ENCODE peak calls at places on chromosomes 3 and 15, in ten cellular contexts. I, P, K, Y, L, C, U, M, N and O are unnamed samples. For H3K36me3, the result is how much of the 10 kb centered on the place peaks cover.

GRCh38 chr15:90306560-90306959 is 41.1 kb downstream of the NGRN start:
- DNase-seq in L (no peak), U (no peak), M (no peak), Y (no peak), C (no peak), P (no peak), I (no peak), N (no peak), K (no peak), O (no peak)

GRCh38 chr15:27328616-27329015 is 357.6 kb downstream of the GABRG3 start:
- DNase-seq in K (no peak), C (no peak), L (no peak), Y (no peak), P (no peak), I (no peak), U (no peak), M (no peak), N (no peak), O (no peak)

GRCh38 chr3:94303897-94304296 is 241.0 kb downstream of the NSUN3 start:
- DNase-seq in I (no peak), M (no peak), N (no peak), L (no peak), K (peak), C (peak), Y (no peak), P (no peak), U (no peak), O (no peak)

GRCh38 chr3:49454898-49455681 is 15.0 kb upstream of the DAG1 start:
- DNase-seq in L (no peak), U (no peak), P (no peak), N (no peak), Y (peak), I (no peak), M (no peak), K (no peak), C (no peak), O (no peak)

GRCh38 chr3:150177673-150178378 is 207.1 kb upstream of the PFN2 start:
- DNase-seq in C (peak), P (no peak), N (no peak), M (no peak), L (no peak), I (no peak), U (no peak), K (peak), Y (no peak), O (no peak)

GRCh38 chr3:63745757-63746156 is 73.3 kb upstream of the C3orf49 start:
- DNase-seq in L (no peak), I (no peak), M (no peak), P (no peak), N (no peak), K (no peak), Y (no peak), U (no peak), C (no peak), O (no peak)

GRCh38 chr3:146162561-146162960 is 1.6 kb upstream of the PLOD2 start:
- DNase-seq in L (no peak), K (no peak), M (no peak), Y (no peak), I (no peak), U (no peak), C (no peak), P (no peak), N (no peak), O (no peak)

GRCh38 chr3:53140575-53141467 is 10.6 kb upstream of the RFT1 start:
- DNase-seq in U (no peak), K (peak), Y (peak), M (no peak), L (no peak), I (no peak), N (no peak), C (peak), P (no peak), O (no peak)

GRCh38 chr15:70423267-70423666 is 325.6 kb upstream of the TLE3 start:
- DNase-seq in N (no peak), Y (no peak), U (no peak), C (no peak), I (no peak), L (no peak), P (no peak), M (no peak), K (no peak), O (no peak)

GRCh38 chr15:44788748-44789147 is 52.4 kb downstream of the TRIM69 start:
- DNase-seq in K (no peak), Y (no peak), P (no peak), N (no peak), M (no peak), C (peak), I (no peak), U (peak), L (no peak), O (no peak)

GRCh38 chr15:31526916-31527690 is 200.5 kb downstream of the KLF13 start:
- DNase-seq in N (no peak), I (no peak), U (no peak), Y (peak), C (no peak), M (no peak), L (no peak), P (no peak), K (no peak), O (peak)

GRCh38 chr15:42914728-42915497 is 5.7 kb downstream of the TTBK2 start:
- DNase-seq in Y (no peak), M (no peak), U (no peak), N (no peak), I (no peak), K (no peak), C (no peak), L (no peak), P (no peak), O (no peak)

GRCh38 chr3:40333416-40333815 is 23.9 kb downstream of the EIF1B start:
- DNase-seq in K (no peak), C (no peak), P (no peak), U (no peak), Y (no peak), L (no peak), I (no peak), M (no peak), N (no peak), O (no peak)

GRCh38 chr3:196711838-196712513 is at the start of the genes CEP19 and PIGX:
- DNase-seq in K (peak), Y (peak), C (peak), I (peak), P (peak), N (peak), M (peak), L (peak), U (peak), O (peak)

GRCh38 chr15:92197761-92198160 is 195.9 kb upstream of the ST8SIA2 start:
- DNase-seq in K (no peak), N (no peak), U (no peak), M (no peak), C (no peak), P (no peak), I (no peak), Y (no peak), L (no peak), O (no peak)

GRCh38 chr3:177041021-177041729 is 156.1 kb downstream of the TBL1XR1 start:
- DNase-seq in P (no peak), Y (no peak), K (peak), N (no peak), I (no peak), C (peak), U (no peak), M (no peak), L (peak), O (no peak)

GRCh38 chr3:177037241-177037640 is 160.0 kb downstream of the TBL1XR1 start:
- DNase-seq in M (no peak), L (no peak), U (no peak), P (no peak), I (no peak), C (peak), Y (no peak), N (no peak), K (peak), O (no peak)

GRCh38 chr3:177039875-177040274 is 157.4 kb downstream of the TBL1XR1 start:
- DNase-seq in I (no peak), C (no peak), N (no peak), K (no peak), P (no peak), U (no peak), Y (no peak), L (no peak), M (no peak), O (no peak)

GRCh38 chr3:177034850-177035475 is 162.3 kb downstream of the TBL1XR1 start:
- DNase-seq in C (no peak), P (no peak), L (no peak), I (no peak), K (no peak), Y (no peak), N (no peak), U (no peak), M (no peak), O (no peak)

GRCh38 chr3:177035678-177036077 is 161.6 kb downstream of the TBL1XR1 start:
- DNase-seq in P (no peak), M (no peak), I (no peak), K (no peak), C (no peak), Y (no peak), N (no peak), L (no peak), U (no peak), O (no peak)
- H3K36me3 ChIP-seq in P (half or more), M (under half), I (under half), K (half or more), C (under half), Y (under half), N (half or more), L (under half), U (under half), O (half or more)

DNA sequence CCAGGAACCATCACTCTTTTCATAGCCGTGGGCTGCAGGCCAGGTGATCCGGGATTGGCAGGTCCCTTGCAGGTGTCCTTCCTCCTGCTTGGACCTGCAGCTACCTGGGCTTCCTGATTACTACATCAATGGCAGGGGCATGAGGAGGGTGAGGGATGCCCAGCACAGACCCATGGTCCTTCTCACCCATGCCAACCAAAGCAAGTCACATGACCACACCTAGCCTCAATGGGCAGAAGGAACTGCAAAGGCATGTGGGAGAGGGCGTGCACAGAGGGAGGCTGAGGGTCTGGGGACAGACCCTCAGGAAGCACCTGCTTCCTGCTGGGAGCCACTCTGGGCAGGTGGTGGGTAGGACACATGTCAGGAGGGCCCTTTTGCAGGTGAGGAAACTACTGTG is 105.2 kb downstream of the NUP210 start:
- DNase-seq in N (no peak), U (no peak), L (no peak), C (no peak), P (no peak), I (no peak), M (no peak), Y (no peak), K (no peak), O (no peak)
- H3K36me3 ChIP-seq in N (half or more), U (under half), L (under half), C (under half), P (half or more), I (under half), M (under half), Y (under half), K (under half), O (under half)

GRCh38 chr3:57655727-57656126 is 37.1 kb downstream of the DENND6A start:
- DNase-seq in K (no peak), C (no peak), N (no peak), I (no peak), L (no peak), Y (no peak), P (no peak), U (no peak), M (no peak), O (no peak)
- H3K36me3 ChIP-seq in K (under half), C (under half), N (under half), I (under half), L (half or more), Y (under half), P (half or more), U (under half), M (under half), O (under half)

DNA sequence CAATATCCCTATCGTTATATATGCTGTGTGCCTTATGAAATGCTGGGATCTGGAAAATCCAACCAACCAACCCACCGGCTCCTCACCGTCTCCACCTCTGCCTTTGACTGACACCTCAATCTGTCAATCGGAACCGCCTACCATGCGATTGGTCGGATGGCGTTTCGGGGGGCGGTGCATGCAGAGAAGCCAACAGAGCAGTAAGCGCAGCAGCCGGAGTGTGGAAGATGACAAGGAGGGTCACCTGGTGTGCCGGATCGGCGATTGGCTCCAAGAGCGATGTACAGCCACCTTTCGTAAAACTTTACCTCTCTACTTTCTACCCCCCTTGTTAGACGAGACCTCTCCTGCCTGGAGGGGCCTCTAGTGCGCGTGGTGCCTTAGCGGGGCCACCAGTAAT is 6.3 kb downstream of the CLK3 start:
- DNase-seq in C (no peak), P (no peak), L (no peak), Y (peak), U (no peak), K (no peak), N (no peak), I (no peak), M (no peak), O (no peak)
- H3K36me3 ChIP-seq in C (half or more), P (half or more), L (half or more), Y (half or more), U (half or more), K (half or more), N (half or more), I (half or more), M (half or more), O (half or more)

GRCh38 chr15:20345401-20345958 is 196.1 kb downstream of the GOLGA6L6 start:
- DNase-seq in K (no peak), C (no peak), Y (peak), L (peak), N (peak), U (no peak), I (no peak), P (no peak), M (no peak), O (no peak)

GRCh38 chr15:20344601-20345400 is 196.8 kb downstream of the GOLGA6L6 start:
- DNase-seq in I (no peak), C (no peak), Y (peak), U (no peak), P (no peak), M (no peak), K (no peak), N (no peak), L (no peak), O (no peak)

GRCh38 chr15:20340331-20340811 is 201.2 kb downstream of the GOLGA6L6 start:
- DNase-seq in I (peak), L (peak), Y (peak), N (peak), M (no peak), K (peak), P (no peak), C (no peak), U (no peak), O (no peak)

GRCh38 chr15:20340931-20341661 is 200.5 kb downstream of the GOLGA6L6 start:
- DNase-seq in I (peak), M (no peak), U (no peak), P (no peak), N (peak), Y (peak), K (peak), L (peak), C (peak), O (no peak)

GRCh38 chr15:20341901-20342605 is 199.5 kb downstream of the GOLGA6L6 start:
- DNase-seq in Y (peak), C (peak), U (no peak), P (no peak), N (peak), M (no peak), K (no peak), L (peak), I (peak), O (no peak)
- H3K36me3 ChIP-seq in Y (under half), C (under half), U (under half), P (under half), N (under half), M (under half), K (under half), L (under half), I (under half), O (under half)

GRCh38 chr3:194450341-194450740 is 36.5 kb downstream of the ATP13A3 start:
- DNase-seq in C (no peak), U (no peak), N (no peak), Y (no peak), K (no peak), M (no peak), P (no peak), I (no peak), L (no peak), O (no peak)
- H3K36me3 ChIP-seq in C (half or more), U (under half), N (under half), Y (under half), K (half or more), M (under half), P (half or more), I (half or more), L (half or more), O (half or more)

DNA sequence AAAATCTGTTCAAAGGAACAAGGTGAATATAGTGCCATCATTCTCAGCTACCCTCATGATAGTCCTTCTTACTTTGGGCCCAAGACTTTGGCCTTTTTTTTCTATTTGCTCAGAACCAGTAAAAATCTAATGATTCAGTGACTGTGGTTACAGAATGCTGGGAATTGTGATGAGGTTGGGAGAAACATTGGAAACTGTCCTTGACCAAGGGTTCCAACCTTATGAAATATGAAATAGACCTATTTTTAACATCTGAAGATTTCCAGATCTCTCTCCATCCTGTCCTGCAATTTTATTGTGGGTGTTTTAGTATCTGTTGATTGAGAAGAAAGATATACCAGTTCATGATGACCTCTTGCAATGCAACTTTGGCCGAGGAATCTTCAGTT is 34.9 kb downstream of the TMEM45A start:
- DNase-seq in K (no peak), Y (no peak), L (no peak), P (no peak), C (no peak), M (no peak), U (no peak), N (no peak), I (no peak), O (no peak)
- H3K36me3 ChIP-seq in K (under half), Y (under half), L (under half), P (under half), C (under half), M (under half), U (under half), N (under half), I (under half), O (under half)

DNA sequence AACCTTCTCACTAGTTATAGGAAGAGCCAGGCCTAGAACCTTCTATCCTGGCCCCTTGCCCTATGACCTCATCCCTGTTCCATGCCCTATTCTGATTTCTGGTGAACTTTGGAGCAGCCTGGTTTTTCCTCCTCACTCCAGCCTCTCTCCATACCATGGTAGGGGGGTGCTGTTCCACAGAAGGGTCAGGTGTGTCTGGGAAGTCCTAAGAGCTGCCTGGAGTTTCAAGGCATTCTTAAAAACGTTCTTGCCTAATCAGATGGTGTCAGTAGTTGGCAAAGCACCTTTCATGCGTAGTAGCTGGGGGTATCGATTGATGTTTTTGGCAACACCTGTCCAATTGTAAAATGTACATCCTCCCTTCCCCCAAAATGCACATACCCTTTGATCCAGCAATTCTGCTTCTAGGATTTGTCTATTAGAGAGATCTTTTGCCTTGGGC is 16.8 kb upstream of the ALPK3 start:
- DNase-seq in K (no peak), I (no peak), L (no peak), C (no peak), P (no peak), N (no peak), Y (no peak), M (no peak), U (no peak), O (no peak)
- H3K36me3 ChIP-seq in K (half or more), I (half or more), L (half or more), C (under half), P (half or more), N (half or more), Y (under half), M (under half), U (under half), O (half or more)

GRCh38 chr3:57570878-57571277 is 14.8 kb downstream of the PDE12 start:
- DNase-seq in Y (no peak), K (no peak), P (no peak), L (no peak), U (no peak), I (no peak), N (no peak), M (no peak), C (no peak), O (no peak)

GRCh38 chr3:57570051-57570450 is 14.0 kb downstream of the PDE12 start:
- DNase-seq in N (no peak), P (no peak), C (no peak), U (no peak), M (no peak), L (no peak), Y (no peak), K (no peak), I (no peak), O (no peak)

GRCh38 chr3:57577786-57578185 is 19.4 kb downstream of the ARF4 start:
- DNase-seq in U (no peak), Y (no peak), P (no peak), K (no peak), M (no peak), N (no peak), C (no peak), I (no peak), L (no peak), O (no peak)

GRCh38 chr3:57575966-57576610 is 20.0 kb downstream of the PDE12 start:
- DNase-seq in C (no peak), Y (no peak), I (no peak), N (no peak), K (no peak), M (no peak), L (no peak), P (no peak), U (no peak), O (no peak)

DNA sequence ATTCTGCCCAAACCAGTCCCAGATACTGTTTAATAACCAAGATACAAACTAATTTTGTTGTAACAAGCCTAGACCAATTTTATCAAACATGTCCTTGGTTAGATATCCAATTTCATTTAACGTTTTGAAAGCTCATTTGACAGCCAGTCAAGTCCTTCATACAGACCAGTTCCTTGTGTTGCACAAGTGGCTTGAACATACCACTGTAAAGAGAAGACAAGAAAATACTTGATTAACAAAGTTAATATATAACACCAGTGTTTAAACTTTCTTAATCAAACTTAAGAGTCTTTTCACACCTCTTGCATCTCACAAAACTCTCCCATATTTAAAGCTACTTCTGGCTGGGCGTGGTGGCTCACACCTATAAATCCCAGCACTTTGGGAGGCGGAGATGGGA is 16.0 kb downstream of the PDE12 start:
- DNase-seq in K (no peak), L (no peak), P (no peak), I (no peak), M (no peak), N (no peak), U (no peak), Y (no peak), C (no peak), O (no peak)
- H3K36me3 ChIP-seq in K (half or more), L (half or more), P (half or more), I (half or more), M (under half), N (half or more), U (under half), Y (under half), C (half or more), O (half or more)